ENCODE peak calls at places on chromosomes 3 and 15, in eight cellular contexts. One of them, this sample, is unnamed.

GRCh38 chr3:10432156-10432845 is 73.1 kb downstream of the ATP2B2 start:
- DNase-seq in A549: no peak
- DNase-seq in esophagus squamous epithelium: no peak
- DNase-seq in endothelial cell of umbilical vein: no peak
- DNase-seq in adrenal gland: no peak
- DNase-seq in heart left ventricle: no peak
- DNase-seq in IMR-90: no peak
- DNase-seq in lower leg skin: no peak
- DNase-seq in this sample: no peak

GRCh38 chr3:101036676-101037075 is 43.5 kb upstream of the ABI3BP start:
- DNase-seq in A549: no peak
- DNase-seq in esophagus squamous epithelium: no peak
- DNase-seq in endothelial cell of umbilical vein: no peak
- DNase-seq in adrenal gland: no peak
- DNase-seq in heart left ventricle: no peak
- DNase-seq in IMR-90: peak
- DNase-seq in lower leg skin: no peak
- DNase-seq in this sample: no peak

GRCh38 chr3:27681249-27681748 is 40.8 kb downstream of the EOMES start:
- DNase-seq in A549: peak
- DNase-seq in esophagus squamous epithelium: no peak
- DNase-seq in endothelial cell of umbilical vein: peak
- DNase-seq in adrenal gland: no peak
- DNase-seq in heart left ventricle: no peak
- DNase-seq in IMR-90: peak
- DNase-seq in lower leg skin: no peak
- DNase-seq in this sample: peak

GRCh38 chr3:42752961-42753360 is 20.1 kb downstream of the CCDC13 start:
- DNase-seq in A549: no peak
- DNase-seq in esophagus squamous epithelium: no peak
- DNase-seq in endothelial cell of umbilical vein: no peak
- DNase-seq in adrenal gland: no peak
- DNase-seq in heart left ventricle: no peak
- DNase-seq in IMR-90: no peak
- DNase-seq in lower leg skin: no peak
- DNase-seq in this sample: no peak

GRCh38 chr3:36907911-36908646 is 36.8 kb downstream of the TRANK1 start:
- DNase-seq in A549: peak
- DNase-seq in esophagus squamous epithelium: no peak
- DNase-seq in endothelial cell of umbilical vein: peak
- DNase-seq in adrenal gland: peak
- DNase-seq in heart left ventricle: peak
- DNase-seq in IMR-90: peak
- DNase-seq in lower leg skin: peak
- DNase-seq in this sample: peak

GRCh38 chr3:131396170-131396569 is 14.6 kb downstream of the NUDT16 start:
- DNase-seq in A549: no peak
- DNase-seq in esophagus squamous epithelium: no peak
- DNase-seq in endothelial cell of umbilical vein: no peak
- DNase-seq in adrenal gland: no peak
- DNase-seq in heart left ventricle: no peak
- DNase-seq in IMR-90: no peak
- DNase-seq in lower leg skin: no peak
- DNase-seq in this sample: no peak

GRCh38 chr3:141094851-141095545 is 43.9 kb downstream of the SPSB4 start:
- DNase-seq in A549: no peak
- DNase-seq in esophagus squamous epithelium: no peak
- DNase-seq in endothelial cell of umbilical vein: peak
- DNase-seq in adrenal gland: peak
- DNase-seq in heart left ventricle: peak
- DNase-seq in IMR-90: peak
- DNase-seq in lower leg skin: no peak
- DNase-seq in this sample: no peak

GRCh38 chr3:143280984-143281383 is 161.4 kb downstream of the CHST2 start:
- DNase-seq in A549: no peak
- DNase-seq in esophagus squamous epithelium: no peak
- DNase-seq in endothelial cell of umbilical vein: no peak
- DNase-seq in adrenal gland: no peak
- DNase-seq in heart left ventricle: no peak
- DNase-seq in IMR-90: no peak
- DNase-seq in lower leg skin: no peak
- DNase-seq in this sample: no peak

GRCh38 chr3:28036599-28037575 is 204.5 kb upstream of the CMC1 start:
- DNase-seq in A549: no peak
- DNase-seq in esophagus squamous epithelium: no peak
- DNase-seq in endothelial cell of umbilical vein: no peak
- DNase-seq in adrenal gland: no peak
- DNase-seq in heart left ventricle: no peak
- DNase-seq in IMR-90: no peak
- DNase-seq in lower leg skin: no peak
- DNase-seq in this sample: no peak

GRCh38 chr15:43440721-43441281 is 52.2 kb downstream of the TP53BP1 start:
- DNase-seq in A549: peak
- DNase-seq in esophagus squamous epithelium: no peak
- DNase-seq in endothelial cell of umbilical vein: peak
- DNase-seq in adrenal gland: peak
- DNase-seq in heart left ventricle: peak
- DNase-seq in IMR-90: peak
- DNase-seq in lower leg skin: no peak
- DNase-seq in this sample: peak

GRCh38 chr15:66862111-66862815 is 160.2 kb downstream of the SMAD6 start:
- DNase-seq in A549: peak
- DNase-seq in esophagus squamous epithelium: no peak
- DNase-seq in endothelial cell of umbilical vein: no peak
- DNase-seq in adrenal gland: no peak
- DNase-seq in heart left ventricle: peak
- DNase-seq in IMR-90: no peak
- DNase-seq in lower leg skin: peak
- DNase-seq in this sample: no peak

GRCh38 chr15:41727143-41727542 is 47.1 kb upstream of the MAPKBP1 start:
- DNase-seq in A549: no peak
- DNase-seq in esophagus squamous epithelium: no peak
- DNase-seq in endothelial cell of umbilical vein: no peak
- DNase-seq in adrenal gland: no peak
- DNase-seq in heart left ventricle: no peak
- DNase-seq in IMR-90: peak
- DNase-seq in lower leg skin: no peak
- DNase-seq in this sample: no peak

GRCh38 chr3:156388469-156389150 is 166.3 kb downstream of the SSR3 start:
- DNase-seq in A549: no peak
- DNase-seq in esophagus squamous epithelium: no peak
- DNase-seq in endothelial cell of umbilical vein: peak
- DNase-seq in adrenal gland: no peak
- DNase-seq in heart left ventricle: peak
- DNase-seq in IMR-90: peak
- DNase-seq in lower leg skin: no peak
- DNase-seq in this sample: no peak

GRCh38 chr3:46935168-46935858 is 41.2 kb downstream of the CCDC12 start:
- DNase-seq in A549: peak
- DNase-seq in esophagus squamous epithelium: no peak
- DNase-seq in endothelial cell of umbilical vein: peak
- DNase-seq in adrenal gland: peak
- DNase-seq in heart left ventricle: peak
- DNase-seq in IMR-90: peak
- DNase-seq in lower leg skin: no peak
- DNase-seq in this sample: peak

GRCh38 chr3:102936511-102936910 is 501.7 kb downstream of the ZPLD1 start:
- DNase-seq in A549: no peak
- DNase-seq in esophagus squamous epithelium: no peak
- DNase-seq in endothelial cell of umbilical vein: no peak
- DNase-seq in adrenal gland: no peak
- DNase-seq in heart left ventricle: no peak
- DNase-seq in IMR-90: no peak
- DNase-seq in lower leg skin: no peak
- DNase-seq in this sample: no peak

GRCh38 chr15:67474405-67475080 is 46.4 kb upstream of the C15orf61 start:
- DNase-seq in A549: no peak
- DNase-seq in esophagus squamous epithelium: no peak
- DNase-seq in endothelial cell of umbilical vein: no peak
- DNase-seq in adrenal gland: no peak
- DNase-seq in heart left ventricle: no peak
- DNase-seq in IMR-90: no peak
- DNase-seq in lower leg skin: no peak
- DNase-seq in this sample: no peak

GRCh38 chr3:107983247-107983646 is 107.6 kb downstream of the CD47 start:
- DNase-seq in A549: no peak
- DNase-seq in esophagus squamous epithelium: no peak
- DNase-seq in endothelial cell of umbilical vein: no peak
- DNase-seq in adrenal gland: no peak
- DNase-seq in heart left ventricle: no peak
- DNase-seq in IMR-90: no peak
- DNase-seq in lower leg skin: no peak
- DNase-seq in this sample: no peak

GRCh38 chr3:194584866-194585265 is 48.4 kb downstream of the TMEM44 start:
- DNase-seq in A549: no peak
- DNase-seq in esophagus squamous epithelium: no peak
- DNase-seq in endothelial cell of umbilical vein: peak
- DNase-seq in adrenal gland: no peak
- DNase-seq in heart left ventricle: no peak
- DNase-seq in IMR-90: peak
- DNase-seq in lower leg skin: no peak
- DNase-seq in this sample: no peak

GRCh38 chr3:8223766-8224165 is 277.9 kb upstream of the LMCD1 start:
- DNase-seq in A549: no peak
- DNase-seq in esophagus squamous epithelium: no peak
- DNase-seq in endothelial cell of umbilical vein: no peak
- DNase-seq in adrenal gland: peak
- DNase-seq in heart left ventricle: peak
- DNase-seq in IMR-90: no peak
- DNase-seq in lower leg skin: no peak
- DNase-seq in this sample: no peak

GRCh38 chr3:81086348-81086747 is 675.1 kb downstream of the GBE1 start:
- DNase-seq in A549: no peak
- DNase-seq in esophagus squamous epithelium: no peak
- DNase-seq in endothelial cell of umbilical vein: no peak
- DNase-seq in adrenal gland: no peak
- DNase-seq in heart left ventricle: no peak
- DNase-seq in IMR-90: no peak
- DNase-seq in lower leg skin: no peak
- DNase-seq in this sample: no peak

GRCh38 chr3:188220097-188220788 is 66.3 kb downstream of the LPP start:
- DNase-seq in A549: no peak
- DNase-seq in esophagus squamous epithelium: no peak
- DNase-seq in endothelial cell of umbilical vein: no peak
- DNase-seq in adrenal gland: no peak
- DNase-seq in heart left ventricle: no peak
- DNase-seq in IMR-90: peak
- DNase-seq in lower leg skin: no peak
- DNase-seq in this sample: no peak

DNA sequence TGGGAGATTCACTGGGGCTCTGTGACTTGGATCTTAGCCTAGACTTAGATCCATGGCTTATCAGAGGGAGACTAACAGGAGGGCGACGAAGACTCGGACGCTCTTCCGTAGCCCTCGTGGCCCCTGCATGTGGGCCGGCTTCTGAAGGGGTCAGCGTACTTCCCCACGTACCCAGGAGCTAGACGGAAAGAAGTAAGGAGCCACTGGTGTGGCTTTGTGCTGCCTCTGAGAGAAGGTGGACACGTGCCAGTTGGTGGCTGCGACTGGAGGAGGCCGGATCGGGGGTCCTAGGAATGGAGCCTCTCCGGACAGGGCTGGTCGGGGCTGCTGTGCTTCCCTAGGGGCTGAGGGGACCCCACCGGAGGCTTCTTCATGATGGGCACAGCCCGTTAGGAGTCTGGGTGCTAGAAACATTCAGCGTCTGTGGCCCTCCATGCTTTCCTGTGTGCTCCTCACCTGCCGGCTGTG is 1.0 kb downstream of the NRROS start:
- DNase-seq in A549: no peak
- DNase-seq in esophagus squamous epithelium: no peak
- DNase-seq in endothelial cell of umbilical vein: no peak
- DNase-seq in adrenal gland: no peak
- DNase-seq in heart left ventricle: no peak
- DNase-seq in IMR-90: no peak
- DNase-seq in lower leg skin: no peak
- DNase-seq in this sample: peak
- TF ChIP-seq POLR2A in A549: no peak
- TF ChIP-seq POLR2A in esophagus squamous epithelium: no peak
- TF ChIP-seq POLR2A in endothelial cell of umbilical vein: no peak
- TF ChIP-seq POLR2A in adrenal gland: no peak
- TF ChIP-seq POLR2A in heart left ventricle: no peak
- TF ChIP-seq POLR2A in IMR-90: no peak
- TF ChIP-seq POLR2A in lower leg skin: no peak
- TF ChIP-seq POLR2A in this sample: peak

DNA sequence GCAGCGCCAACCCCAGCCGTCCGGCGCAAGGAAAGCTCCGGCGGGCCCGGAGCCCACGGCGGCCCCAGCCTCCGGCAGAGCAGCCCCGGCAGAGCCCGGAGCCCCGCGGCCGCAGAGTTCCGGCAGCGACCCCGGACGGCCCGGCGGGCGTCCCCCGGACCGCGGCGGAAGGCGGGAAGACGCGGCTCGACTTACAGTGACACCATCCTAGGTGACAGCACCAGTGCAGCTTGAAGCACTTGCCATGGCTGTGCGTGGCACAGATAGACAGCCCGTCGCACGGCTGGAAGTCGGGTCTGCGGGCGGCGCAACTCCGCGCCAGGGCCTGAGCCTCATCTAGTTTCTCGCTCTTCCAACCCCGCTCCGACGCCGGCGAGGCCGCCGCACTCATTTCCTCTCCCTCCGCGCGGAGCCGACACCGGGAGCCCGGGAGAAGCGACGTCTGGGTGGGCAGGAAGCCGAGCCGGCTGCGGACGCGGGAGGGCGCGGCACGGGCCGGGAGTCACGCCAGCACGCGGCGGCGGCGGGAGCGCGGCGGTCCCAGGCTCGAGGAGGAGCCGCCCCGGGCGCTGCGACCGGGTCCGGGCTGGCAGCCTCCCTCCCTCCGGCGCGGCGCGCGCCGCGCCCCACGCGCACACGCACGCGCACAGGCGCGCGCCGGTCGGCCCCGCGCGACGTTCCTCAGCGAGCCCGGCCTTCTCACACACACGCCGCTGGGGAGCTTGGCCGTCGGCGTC is at the start of gene C3orf70:
- DNase-seq in A549: peak
- DNase-seq in esophagus squamous epithelium: no peak
- DNase-seq in endothelial cell of umbilical vein: peak
- DNase-seq in adrenal gland: peak
- DNase-seq in heart left ventricle: peak
- DNase-seq in IMR-90: peak
- DNase-seq in lower leg skin: peak
- DNase-seq in this sample: peak
- TF ChIP-seq POLR2A in A549: no peak
- TF ChIP-seq POLR2A in esophagus squamous epithelium: no peak
- TF ChIP-seq POLR2A in endothelial cell of umbilical vein: no peak
- TF ChIP-seq POLR2A in adrenal gland: no peak
- TF ChIP-seq POLR2A in heart left ventricle: no peak
- TF ChIP-seq POLR2A in IMR-90: no peak
- TF ChIP-seq POLR2A in lower leg skin: no peak
- TF ChIP-seq POLR2A in this sample: no peak

GRCh38 chr3:120742198-120743080 is at the start of the genes GTF2E1 and RABL3:
- DNase-seq in A549: peak
- DNase-seq in esophagus squamous epithelium: peak
- DNase-seq in endothelial cell of umbilical vein: peak
- DNase-seq in adrenal gland: peak
- DNase-seq in heart left ventricle: peak
- DNase-seq in IMR-90: peak
- DNase-seq in lower leg skin: peak
- DNase-seq in this sample: peak
- TF ChIP-seq POLR2A in A549: peak
- TF ChIP-seq POLR2A in esophagus squamous epithelium: peak
- TF ChIP-seq POLR2A in endothelial cell of umbilical vein: peak
- TF ChIP-seq POLR2A in adrenal gland: peak
- TF ChIP-seq POLR2A in heart left ventricle: no peak
- TF ChIP-seq POLR2A in IMR-90: peak
- TF ChIP-seq POLR2A in lower leg skin: no peak
- TF ChIP-seq POLR2A in this sample: peak

GRCh38 chr3:52532517-52532837 is 1.2 kb downstream of the NT5DC2 start:
- DNase-seq in A549: no peak
- DNase-seq in esophagus squamous epithelium: no peak
- DNase-seq in endothelial cell of umbilical vein: peak
- DNase-seq in adrenal gland: peak
- DNase-seq in heart left ventricle: peak
- DNase-seq in IMR-90: peak
- DNase-seq in lower leg skin: peak
- DNase-seq in this sample: peak
- TF ChIP-seq POLR2A in A549: no peak
- TF ChIP-seq POLR2A in esophagus squamous epithelium: no peak
- TF ChIP-seq POLR2A in endothelial cell of umbilical vein: peak
- TF ChIP-seq POLR2A in adrenal gland: no peak
- TF ChIP-seq POLR2A in heart left ventricle: no peak
- TF ChIP-seq POLR2A in IMR-90: no peak
- TF ChIP-seq POLR2A in lower leg skin: no peak
- TF ChIP-seq POLR2A in this sample: peak

This sample was measured in erythroblast.